ENCODE peak calls at places on chromosomes 1 and 21, in eight cellular contexts. T, H, O, U, V, J, C and L are unnamed samples.

GRCh38 chr21:38159355-38159754 is 97.4 kb upstream of the KCNJ15 start:
- DNase-seq in T (peak; percentile 66), H (no peak), O (peak; percentile 80), U (peak; percentile 63), V (no peak), J (peak; percentile 7), C (no peak), L (peak; percentile 76)

GRCh38 chr1:208358681-208359080 is 114.5 kb upstream of the PLXNA2 start:
- DNase-seq in T (no peak), H (no peak), O (no peak), U (no peak), V (no peak), J (no peak), C (no peak), L (no peak)

GRCh38 chr1:15850450-15851079 is 3.1 kb downstream of the SPEN start:
- DNase-seq in T (no peak), H (no peak), O (no peak), U (no peak), V (no peak), J (no peak), C (no peak), L (no peak)

GRCh38 chr1:150545486-150546032 is 3.6 kb upstream of the ADAMTSL4 start:
- DNase-seq in T (no peak), H (no peak), O (no peak), U (no peak), V (no peak), J (no peak), C (no peak), L (no peak)

GRCh38 chr1:192810253-192810880 is 1.5 kb downstream of the RGS2 start:
- DNase-seq in T (no peak), H (no peak), O (peak; percentile 44), U (no peak), V (no peak), J (peak; percentile 33), C (no peak), L (peak; percentile 54)

GRCh38 chr21:20971296-20971921 is 26.8 kb upstream of the NCAM2 start:
- DNase-seq in T (peak; percentile 28), H (no peak), O (peak; percentile 57), U (peak; percentile 40), V (peak; percentile 25), J (peak; percentile 88), C (no peak), L (peak; percentile 10)

GRCh38 chr1:201020647-201021332 is 2.7 kb downstream of the KIF21B start:
- DNase-seq in T (peak; percentile 74), H (peak; percentile 15), O (peak; percentile 47), U (no peak), V (no peak), J (peak; percentile 67), C (no peak), L (peak; percentile 83)

GRCh38 chr1:184740344-184740743 is 14.3 kb downstream of the EDEM3 start:
- DNase-seq in T (no peak), H (no peak), O (no peak), U (no peak), V (no peak), J (no peak), C (no peak), L (no peak)

GRCh38 chr1:23756676-23757075 is 13.4 kb downstream of the ELOA start:
- DNase-seq in T (no peak), H (no peak), O (no peak), U (peak; percentile 64), V (no peak), J (no peak), C (no peak), L (no peak)

GRCh38 chr1:109243860-109244552 is 5.3 kb upstream of the CELSR2 start:
- DNase-seq in T (no peak), H (no peak), O (no peak), U (no peak), V (no peak), J (no peak), C (no peak), L (no peak)

GRCh38 chr21:44692798-44693512 is 4.0 kb upstream of the KRTAP10-12 start:
- DNase-seq in T (no peak), H (no peak), O (no peak), U (no peak), V (no peak), J (no peak), C (no peak), L (no peak)

GRCh38 chr1:172446547-172446946 is 2.7 kb upstream of the PIGC start:
- DNase-seq in T (no peak), H (no peak), O (no peak), U (no peak), V (no peak), J (no peak), C (no peak), L (no peak)

GRCh38 chr1:203522237-203522636 is 28.3 kb downstream of the OPTC start:
- DNase-seq in T (no peak), H (no peak), O (no peak), U (no peak), V (no peak), J (no peak), C (no peak), L (no peak)

GRCh38 chr1:185853739-185854138 is 119.5 kb downstream of the HMCN1 start:
- DNase-seq in T (no peak), H (no peak), O (no peak), U (peak; percentile 78), V (peak; percentile 52), J (no peak), C (peak; percentile 60), L (no peak)

GRCh38 chr1:56645663-56646330 is 683 bp downstream of the PRKAA2 start:
- DNase-seq in T (no peak), H (no peak), O (peak; percentile 27), U (no peak), V (no peak), J (peak; percentile 42), C (no peak), L (peak; percentile 44)